ENCODE peak calls at places on chromosomes 11 and 22, in seven cellular contexts. W, G, K, E, J, R and O are unnamed samples.

GRCh38 chr11:37916331-37916730 is 1318.3 kb upstream of the RAG2 start:
- DNase-seq in W (no peak), G (no peak), K (no peak), E (no peak), J (no peak), R (no peak), O (no peak)

GRCh38 chr22:30004689-30005088 is 75.6 kb upstream of the HORMAD2 start:
- DNase-seq in W (no peak), G (no peak), K (no peak), E (no peak), J (no peak), R (no peak), O (no peak)

GRCh38 chr11:11798586-11799438 is 43.0 kb upstream of the USP47 start:
- DNase-seq in W (peak; percentile 77), G (peak; percentile 82), K (no peak), E (peak; percentile 88), J (peak; percentile 91), R (peak; percentile 79), O (peak; percentile 87)

GRCh38 chr22:25627271-25627848 is 62.9 kb downstream of the GRK3 start:
- DNase-seq in W (no peak), G (no peak), K (no peak), E (no peak), J (no peak), R (no peak), O (peak; percentile 29)

GRCh38 chr22:44448271-44448780 is 49.7 kb downstream of the RTL6 start:
- DNase-seq in W (peak; percentile 58), G (peak; percentile 77), K (no peak), E (peak; percentile 48), J (peak; percentile 72), R (peak; percentile 54), O (no peak)

GRCh38 chr11:27592111-27592780 is 85.7 kb upstream of the LIN7C start:
- DNase-seq in W (no peak), G (no peak), K (no peak), E (no peak), J (no peak), R (no peak), O (no peak)

GRCh38 chr11:65580031-65580692 is 4.3 kb downstream of the EHBP1L1 start:
- DNase-seq in W (no peak), G (peak; percentile 34), K (no peak), E (no peak), J (no peak), R (no peak), O (no peak)

GRCh38 chr11:47020793-47021624 is 84.4 kb downstream of the CSTPP1 start:
- DNase-seq in W (no peak), G (no peak), K (peak; percentile 42), E (no peak), J (no peak), R (no peak), O (no peak)

GRCh38 chr11:29343465-29344333 is 673.1 kb downstream of the KCNA4 start:
- DNase-seq in W (peak; percentile 35), G (peak; percentile 26), K (no peak), E (peak; percentile 44), J (peak; percentile 62), R (peak; percentile 25), O (no peak)

GRCh38 chr11:27437824-27438594 is 34.6 kb downstream of the LGR4 start:
- DNase-seq in W (no peak), G (no peak), K (no peak), E (no peak), J (no peak), R (no peak), O (no peak)

GRCh38 chr22:17264321-17265052 is 45.3 kb upstream of the ADA2 start:
- DNase-seq in W (no peak), G (peak; percentile 41), K (no peak), E (no peak), J (no peak), R (no peak), O (no peak)

GRCh38 chr11:27910186-27910941 is 197.6 kb downstream of the KIF18A start:
- DNase-seq in W (no peak), G (no peak), K (no peak), E (no peak), J (no peak), R (no peak), O (no peak)

GRCh38 chr11:27241316-27242122 is 121.5 kb downstream of the CCDC34 start:
- DNase-seq in W (no peak), G (no peak), K (no peak), E (no peak), J (no peak), R (no peak), O (no peak)

GRCh38 chr22:50218996-50219727 is 18.4 kb downstream of the SELENOO start:
- DNase-seq in W (no peak), G (peak; percentile 98), K (no peak), E (peak; percentile 89), J (peak; percentile 98), R (peak; percentile 73), O (no peak)

GRCh38 chr11:119019996-119020395 is 1.4 kb downstream of the TRAPPC4 start:
- DNase-seq in W (no peak), G (no peak), K (no peak), E (no peak), J (no peak), R (no peak), O (no peak)

GRCh38 chr11:76444384-76445121 is at the start of gene EMSY:
- DNase-seq in W (peak; percentile 94), G (peak; percentile 94), K (peak; percentile 99), E (peak; percentile 96), J (peak; percentile 96), R (peak; percentile 93), O (peak; percentile 99)

GRCh38 chr11:76444065-76444383 is 794 bp upstream of the EMSY start:
- DNase-seq in W (no peak), G (no peak), K (no peak), E (no peak), J (no peak), R (no peak), O (no peak)

GRCh38 chr11:76443254-76443935 is 1.4 kb upstream of the EMSY start:
- DNase-seq in W (no peak), G (no peak), K (no peak), E (no peak), J (no peak), R (no peak), O (no peak)

GRCh38 chr11:76448506-76448905 is 3.7 kb downstream of the EMSY start:
- DNase-seq in W (no peak), G (no peak), K (no peak), E (no peak), J (no peak), R (no peak), O (no peak)

GRCh38 chr11:76445122-76446084 is 585 bp downstream of the EMSY start:
- DNase-seq in W (peak; percentile 87), G (peak; percentile 77), K (no peak), E (peak; percentile 78), J (peak; percentile 66), R (peak; percentile 61), O (peak; percentile 94)
- TF ChIP-seq CTCF in W (no peak), G (no peak), K (no peak), E (no peak), J (no peak), R (no peak), O (no peak)

GRCh38 chr11:8911040-8911823 is at the start of gene AKIP1:
- DNase-seq in W (peak; percentile 92), G (peak; percentile 97), K (peak; percentile 65), E (peak; percentile 95), J (peak; percentile 94), R (peak; percentile 87), O (peak; percentile 96)
- TF ChIP-seq EP300 in W (no peak), G (no peak), K (no peak), E (no peak), J (no peak), R (no peak), O (no peak)

GRCh38 chr11:56783448-56784041 is 35.0 kb upstream of the OR9G4 start:
- DNase-seq in W (peak; percentile 25), G (no peak), K (no peak), E (no peak), J (no peak), R (peak; percentile 10), O (no peak)
- TF ChIP-seq CTCF in W (peak; percentile 87), G (no peak), K (peak; percentile 49), E (peak; percentile 54), J (peak; percentile 43), R (no peak), O (peak; percentile 37)

DNA sequence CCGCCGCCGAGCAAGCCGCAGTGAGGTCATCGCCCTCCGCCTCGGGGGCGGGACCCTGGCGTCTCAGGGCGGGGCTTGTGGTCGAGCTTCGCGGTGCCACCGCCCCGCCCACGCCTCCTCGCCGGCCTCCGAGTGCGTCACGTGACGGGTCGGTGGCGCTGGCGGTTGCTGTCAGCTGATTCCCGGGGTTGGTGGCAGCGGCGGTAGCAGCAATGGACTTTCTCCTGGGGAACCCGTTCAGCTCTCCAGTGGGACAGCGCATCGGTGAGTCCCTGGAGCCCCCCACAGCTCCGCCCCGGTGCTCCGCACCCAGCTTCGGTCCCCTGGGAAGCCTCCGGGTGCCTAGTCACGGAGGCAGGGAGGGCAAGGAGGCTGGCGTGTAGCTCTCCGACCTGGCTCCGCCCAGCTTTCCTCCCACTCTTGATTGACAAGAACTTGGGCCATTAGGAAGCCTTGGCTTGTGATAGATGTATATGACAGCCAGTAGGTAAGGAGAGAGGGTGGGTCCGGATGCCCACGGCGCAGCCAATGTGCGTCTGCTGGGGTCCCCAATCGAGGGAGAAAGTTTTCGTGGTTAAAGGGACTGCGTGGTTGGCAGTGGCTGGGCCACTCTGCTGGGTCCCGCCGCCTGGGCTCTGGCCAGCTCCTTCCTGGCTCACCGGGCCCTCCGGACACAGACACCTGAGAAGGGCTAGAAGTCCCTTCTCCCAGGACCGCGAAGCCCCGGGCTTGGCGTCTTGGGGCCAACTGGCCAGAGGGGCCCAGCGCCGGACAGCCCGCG is at the start of gene TOM1:
- DNase-seq in W (peak; percentile 94), G (peak; percentile 96), K (peak; percentile 94), E (peak; percentile 98), J (peak; percentile 98), R (peak; percentile 99), O (peak; percentile 100)
- TF ChIP-seq EP300 in W (no peak), G (peak; percentile 5), K (peak; percentile 31), E (no peak), J (no peak), R (peak; percentile 82), O (no peak)

DNA sequence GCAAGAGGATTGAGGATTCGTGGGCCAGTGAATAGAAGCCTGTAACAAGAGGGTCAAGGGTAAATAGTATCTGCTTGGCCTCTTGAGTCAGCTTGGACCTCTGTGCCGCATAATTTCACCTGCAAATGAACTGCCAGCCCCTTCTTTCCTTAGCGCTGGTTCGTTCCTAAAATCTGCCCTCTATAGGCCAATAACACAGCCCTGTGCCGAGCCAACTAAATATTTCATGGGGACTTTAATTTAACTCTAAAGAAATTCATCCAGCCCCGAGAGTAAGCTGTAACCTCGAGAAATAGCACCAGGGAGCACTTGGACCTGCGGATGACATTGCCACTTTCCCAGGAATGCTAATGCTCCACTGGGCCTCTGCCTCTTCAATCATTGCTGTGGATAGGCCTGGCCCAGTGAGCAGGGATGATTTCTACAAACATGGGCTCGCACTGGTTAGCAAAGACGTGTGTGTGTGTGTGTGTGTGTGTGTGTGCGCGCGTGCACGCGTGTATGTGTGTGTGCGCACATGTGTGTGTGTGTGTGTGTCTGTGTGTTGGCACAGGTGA is 95.3 kb upstream of the TBCEL start:
- DNase-seq in W (no peak), G (no peak), K (no peak), E (no peak), J (no peak), R (no peak), O (no peak)
- TF ChIP-seq CTCF in W (no peak), G (no peak), K (no peak), E (no peak), J (no peak), R (no peak), O (no peak)